ENCODE peak calls at places on chromosomes 2 and 18, in five cellular contexts. Y is fibroblast of lung, F is gastrocnemius medialis, R is lower lobe of right lung, K is A549. M is an unnamed sample.

GRCh38 chr18:28715206-28715605 is 538.3 kb upstream of the CDH2 start:
- DNase-seq in Y (no peak), F (no peak), R (no peak), K (no peak), M (no peak)

GRCh38 chr2:28288620-28289019 is 104.0 kb upstream of the FOSL2 start:
- DNase-seq in Y (no peak), F (no peak), R (no peak), K (no peak), M (no peak)

GRCh38 chr2:204019572-204020501 is 83.3 kb downstream of the ICOS start:
- DNase-seq in Y (peak), F (no peak), R (no peak), K (peak), M (no peak)

GRCh38 chr2:204914708-204915107 is 369.4 kb downstream of the PARD3B start:
- DNase-seq in Y (no peak), F (no peak), R (no peak), K (no peak), M (no peak)

GRCh38 chr2:37615808-37616673 is 55.4 kb downstream of the CDC42EP3 start:
- DNase-seq in Y (no peak), F (peak), R (peak), K (no peak), M (no peak)

GRCh38 chr2:238998775-238999174 is 150.9 kb downstream of the TWIST2 start:
- DNase-seq in Y (no peak), F (no peak), R (no peak), K (no peak), M (no peak)

GRCh38 chr2:71950256-71951066 is 197.2 kb downstream of the CYP26B1 start:
- DNase-seq in Y (no peak), F (peak), R (no peak), K (no peak), M (no peak)

GRCh38 chr2:149330127-149331022 is at the start of gene LYPD6:
- DNase-seq in Y (peak), F (peak), R (peak), K (peak), M (no peak)

GRCh38 chr2:235940330-235940729 is 227.9 kb downstream of the GBX2 start:
- DNase-seq in Y (peak), F (no peak), R (no peak), K (peak), M (no peak)

GRCh38 chr2:196259507-196260481 is 88.4 kb upstream of the STK17B start:
- DNase-seq in Y (peak), F (no peak), R (no peak), K (no peak), M (no peak)

GRCh38 chr2:29920631-29921559 is 491 bp downstream of the ALK start:
- DNase-seq in Y (peak), F (no peak), R (peak), K (peak), M (no peak)

GRCh38 chr2:8679567-8679826 is 2.4 kb upstream of the ID2 start:
- DNase-seq in Y (no peak), F (no peak), R (no peak), K (no peak), M (no peak)

GRCh38 chr18:34048423-34048822 is 176.3 kb downstream of the NOL4 start:
- DNase-seq in Y (peak), F (no peak), R (no peak), K (no peak), M (no peak)

GRCh38 chr18:4888251-4888650 is 308.8 kb downstream of the AKAIN1 start:
- DNase-seq in Y (no peak), F (no peak), R (no peak), K (no peak), M (no peak)

GRCh38 chr2:65277791-65278449 is 50.3 kb downstream of the ACTR2 start:
- DNase-seq in Y (peak), F (no peak), R (peak), K (no peak), M (no peak)

GRCh38 chr18:3368193-3368592 is 81.8 kb upstream of the TGIF1 start:
- DNase-seq in Y (peak), F (no peak), R (no peak), K (no peak), M (no peak)

GRCh38 chr18:12911025-12911927 is 27.2 kb upstream of the PTPN2 start:
- DNase-seq in Y (peak), F (no peak), R (peak), K (no peak), M (no peak)

GRCh38 chr2:9983413-9984216 is 32.1 kb downstream of the GRHL1 start:
- DNase-seq in Y (peak), F (no peak), R (no peak), K (no peak), M (no peak)

GRCh38 chr2:219675206-219675605 is 47.8 kb downstream of the SLC4A3 start:
- DNase-seq in Y (no peak), F (no peak), R (no peak), K (no peak), M (no peak)

GRCh38 chr2:17979707-17980106 is 101.2 kb downstream of the KCNS3 start:
- DNase-seq in Y (peak), F (no peak), R (no peak), K (no peak), M (no peak)

GRCh38 chr2:241931084-241931975 is 61.8 kb downstream of the RTP5 start:
- DNase-seq in Y (no peak), F (no peak), R (no peak), K (no peak), M (no peak)

GRCh38 chr2:71831208-71831577 is 316.5 kb downstream of the CYP26B1 start:
- DNase-seq in Y (peak), F (peak), R (no peak), K (peak), M (peak)

GRCh38 chr2:25165992-25166618 is 2.3 kb downstream of the POMC start:
- DNase-seq in Y (peak), F (no peak), R (no peak), K (peak), M (no peak)

GRCh38 chr2:73979021-73979420 is 5.7 kb upstream of the TET3 start:
- DNase-seq in Y (no peak), F (no peak), R (no peak), K (no peak), M (no peak)

GRCh38 chr2:16925145-16925544 is 259.5 kb upstream of the CYRIA start:
- DNase-seq in Y (no peak), F (no peak), R (no peak), K (no peak), M (no peak)

GRCh38 chr2:69272803-69273471 is 114.1 kb downstream of the GFPT1 start:
- DNase-seq in Y (no peak), F (no peak), R (peak), K (no peak), M (no peak)

GRCh38 chr2:237405006-237405559 is 8.9 kb downstream of the COL6A3 start:
- DNase-seq in Y (peak), F (no peak), R (no peak), K (no peak), M (no peak)

GRCh38 chr18:9642799-9643445 is 28.6 kb upstream of the PPP4R1 start:
- DNase-seq in Y (peak), F (no peak), R (no peak), K (no peak), M (no peak)

GRCh38 chr2:55498582-55498981 is 20.9 kb upstream of the CFAP36 start:
- DNase-seq in Y (no peak), F (no peak), R (no peak), K (no peak), M (no peak)

GRCh38 chr2:135152361-135152760 is 100.3 kb downstream of the RAB3GAP1 start:
- DNase-seq in Y (no peak), F (no peak), R (no peak), K (no peak), M (no peak)

GRCh38 chr18:22170421-22171262 is 1.3 kb downstream of the GATA6 start:
- DNase-seq in Y (peak), F (no peak), R (peak), K (peak), M (no peak)

GRCh38 chr2:172921538-172922236 is 154.0 kb upstream of the MAP3K20 start:
- DNase-seq in Y (peak), F (no peak), R (no peak), K (no peak), M (no peak)

GRCh38 chr2:63999049-63999448 is 20.2 kb downstream of the VPS54 start:
- DNase-seq in Y (no peak), F (no peak), R (no peak), K (no peak), M (no peak)

GRCh38 chr2:239882335-239882734 is 142.8 kb downstream of the NDUFA10 start:
- DNase-seq in Y (peak), F (peak), R (peak), K (no peak), M (no peak)

GRCh38 chr2:189254268-189254883 is 74.8 kb upstream of the COL5A2 start:
- DNase-seq in Y (peak), F (peak), R (peak), K (no peak), M (peak)

GRCh38 chr18:47871288-47871687 is 59.2 kb downstream of the SMAD2 start:
- DNase-seq in Y (no peak), F (no peak), R (no peak), K (no peak), M (no peak)

GRCh38 chr2:195608768-195609454 is 48.1 kb upstream of the SLC39A10 start:
- DNase-seq in Y (no peak), F (no peak), R (no peak), K (no peak), M (no peak)

GRCh38 chr2:102103992-102104871 is 38.3 kb upstream of the IL1R1 start:
- DNase-seq in Y (peak), F (peak), R (peak), K (no peak), M (peak)

DNA sequence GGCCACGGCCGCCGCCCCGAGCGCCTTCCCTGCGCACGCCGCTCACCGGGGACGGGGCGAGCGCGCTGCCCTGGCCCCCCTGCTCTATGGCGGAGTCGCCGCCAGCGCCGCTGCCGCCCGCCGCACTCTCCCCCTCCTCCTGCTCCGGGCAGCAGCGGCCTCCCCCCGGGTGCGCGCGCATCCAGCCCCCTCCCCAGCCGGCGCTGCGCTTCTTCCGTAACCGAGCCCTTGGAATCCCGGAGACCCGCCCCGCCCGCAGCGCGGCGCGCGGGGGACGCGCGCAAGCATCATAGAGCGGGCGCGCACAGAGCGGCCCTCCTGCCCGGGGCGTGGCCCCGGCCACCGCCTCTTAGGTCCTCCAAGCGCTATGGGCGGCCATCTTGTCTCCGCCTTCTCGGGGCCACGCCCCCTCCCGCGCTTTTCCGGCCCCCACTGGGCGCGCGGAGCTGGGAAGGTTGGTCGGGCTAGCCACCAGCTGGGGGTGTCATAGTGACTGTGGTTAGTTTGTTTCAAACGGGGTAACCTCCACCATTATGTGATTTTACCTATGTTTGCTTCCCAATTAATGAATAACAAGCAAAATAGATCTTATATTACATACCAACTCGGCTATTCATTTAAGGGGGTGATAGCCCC is at the start of gene MBD2:
- DNase-seq in Y (peak), F (peak), R (peak), K (peak), M (peak)
- TF ChIP-seq CTCF in Y (no peak), F (no peak), R (peak), K (no peak), M (no peak)

DNA sequence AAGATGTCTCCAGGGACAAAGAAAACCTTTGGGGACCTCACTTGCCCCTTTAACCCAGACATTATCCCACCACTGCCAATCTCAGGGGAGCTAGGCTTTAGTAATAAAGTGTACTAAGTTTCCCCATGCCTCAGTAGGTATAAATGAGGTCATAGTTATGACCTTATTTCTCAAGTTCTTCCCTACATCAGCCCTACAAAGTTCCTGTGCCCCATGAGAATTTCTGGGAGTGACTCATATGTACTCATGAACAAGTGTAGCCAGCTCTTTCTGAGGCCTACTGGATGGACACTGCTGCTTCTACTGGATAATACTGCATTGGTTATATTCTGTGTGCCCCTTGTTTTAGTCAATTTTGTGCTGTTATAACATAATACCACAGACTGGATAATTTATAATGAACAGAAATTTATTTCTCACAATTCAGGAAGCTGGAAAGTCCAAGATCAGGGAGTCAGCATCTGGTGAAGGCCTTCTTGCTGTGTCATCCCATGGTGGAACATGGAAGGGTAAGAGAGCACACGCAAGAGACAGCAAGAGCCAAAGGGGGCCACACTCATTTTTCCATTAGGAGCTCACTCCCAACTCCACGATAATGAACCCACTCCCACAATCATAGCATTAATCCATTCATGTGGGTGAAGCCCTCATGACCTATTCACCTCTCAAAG is 25.2 kb upstream of the ST3GAL5 start:
- DNase-seq in Y (peak), F (peak), R (no peak), K (no peak), M (no peak)
- H3K27ac ChIP-seq in Y (no peak), F (peak), R (no peak), K (peak), M (no peak)

GRCh38 chr18:24094561-24094960 is 44.3 kb upstream of the CABYR start:
- DNase-seq in Y (no peak), F (no peak), R (no peak), K (no peak), M (no peak)

GRCh38 chr18:24086082-24086481 is 52.8 kb upstream of the CABYR start:
- DNase-seq in Y (no peak), F (no peak), R (no peak), K (no peak), M (no peak)

GRCh38 chr18:24090876-24091275 is 48.0 kb upstream of the CABYR start:
- DNase-seq in Y (no peak), F (no peak), R (no peak), K (no peak), M (no peak)

GRCh38 chr18:24089626-24090337 is 49.1 kb upstream of the CABYR start:
- DNase-seq in Y (no peak), F (no peak), R (no peak), K (no peak), M (no peak)

GRCh38 chr18:24089059-24089458 is 49.8 kb upstream of the CABYR start:
- DNase-seq in Y (no peak), F (no peak), R (no peak), K (no peak), M (no peak)
- H3K4me3 ChIP-seq in Y (no peak), F (no peak), R (no peak), K (no peak), M (no peak)

GRCh38 chr18:35993013-35993412 is 20.5 kb downstream of the RMP24 start:
- DNase-seq in Y (no peak), F (no peak), R (no peak), K (no peak), M (no peak)

GRCh38 chr18:35999925-36000324 is 27.4 kb downstream of the RMP24 start:
- DNase-seq in Y (no peak), F (no peak), R (no peak), K (no peak), M (no peak)

GRCh38 chr18:35998967-35999366 is 26.5 kb downstream of the RMP24 start:
- DNase-seq in Y (no peak), F (no peak), R (no peak), K (no peak), M (no peak)
- TF ChIP-seq CTCF in Y (peak), F (no peak), R (no peak), K (no peak), M (no peak)

GRCh38 chr18:48944634-48945033 is 6.1 kb downstream of the SMAD7 start:
- DNase-seq in Y (peak), F (no peak), R (no peak), K (no peak), M (no peak)
- H3K27ac ChIP-seq in Y (no peak), F (peak), R (peak), K (peak), M (peak)

M was measured in thoracic aorta.